ENCODE peak calls at places on chromosome 1, in six cellular contexts. One of them, this sample, is unnamed.

GRCh38 chr1:86356247-86356646 is 39.9 kb downstream of the ODF2L start:
- DNase-seq in endothelial cell: no peak
- DNase-seq in HEK293T: no peak
- DNase-seq in NB4: peak; percentile 4
- DNase-seq in Right ventricle myocardium superior: no peak
- DNase-seq in GM19239: no peak
- DNase-seq in this sample: no peak

GRCh38 chr1:119549719-119550141 is 42.7 kb downstream of the HSD3B1 start:
- DNase-seq in GM19239: no peak
- DNase-seq in Right ventricle myocardium superior: peak; percentile 46
- DNase-seq in endothelial cell: peak; percentile 77
- DNase-seq in HEK293T: peak; percentile 62
- DNase-seq in NB4: peak; percentile 69
- DNase-seq in this sample: peak; percentile 78

GRCh38 chr1:183270541-183271141 is 84.6 kb downstream of the LAMC2 start:
- DNase-seq in HEK293T: peak; percentile 60
- DNase-seq in GM19239: no peak
- DNase-seq in NB4: no peak
- DNase-seq in endothelial cell: no peak
- DNase-seq in Right ventricle myocardium superior: no peak
- DNase-seq in this sample: peak; percentile 74

GRCh38 chr1:172135076-172135672 is 285.3 kb upstream of the C1orf105 start:
- DNase-seq in HEK293T: peak; percentile 25
- DNase-seq in GM19239: no peak
- DNase-seq in Right ventricle myocardium superior: no peak
- DNase-seq in endothelial cell: no peak
- DNase-seq in NB4: peak; percentile 29
- DNase-seq in this sample: peak; percentile 37

GRCh38 chr1:119790481-119791198 is 20.6 kb downstream of the REG4 start:
- DNase-seq in HEK293T: no peak
- DNase-seq in Right ventricle myocardium superior: no peak
- DNase-seq in GM19239: no peak
- DNase-seq in NB4: no peak
- DNase-seq in endothelial cell: no peak
- DNase-seq in this sample: no peak

GRCh38 chr1:10107985-10108663 is 75.4 kb downstream of the UBE4B start:
- DNase-seq in Right ventricle myocardium superior: no peak
- DNase-seq in HEK293T: no peak
- DNase-seq in NB4: no peak
- DNase-seq in endothelial cell: no peak
- DNase-seq in GM19239: no peak
- DNase-seq in this sample: peak; percentile 53

GRCh38 chr1:7470904-7471638 is 300.0 kb upstream of the VAMP3 start:
- DNase-seq in NB4: peak; percentile 10
- DNase-seq in GM19239: no peak
- DNase-seq in Right ventricle myocardium superior: peak; percentile 75
- DNase-seq in HEK293T: no peak
- DNase-seq in endothelial cell: no peak
- DNase-seq in this sample: peak; percentile 97

GRCh38 chr1:234398849-234399381 is 25.7 kb downstream of the COA6 start:
- DNase-seq in endothelial cell: no peak
- DNase-seq in HEK293T: no peak
- DNase-seq in NB4: peak; percentile 69
- DNase-seq in GM19239: peak; percentile 9
- DNase-seq in Right ventricle myocardium superior: no peak
- DNase-seq in this sample: peak; percentile 16

GRCh38 chr1:101108123-101108522 is 82.5 kb upstream of the DPH5 start:
- DNase-seq in GM19239: no peak
- DNase-seq in HEK293T: no peak
- DNase-seq in NB4: no peak
- DNase-seq in Right ventricle myocardium superior: no peak
- DNase-seq in endothelial cell: no peak
- DNase-seq in this sample: peak; percentile 13

GRCh38 chr1:182185822-182186756 is 124.6 kb upstream of the ZNF648 start:
- DNase-seq in Right ventricle myocardium superior: no peak
- DNase-seq in GM19239: no peak
- DNase-seq in NB4: no peak
- DNase-seq in HEK293T: peak; percentile 48
- DNase-seq in endothelial cell: no peak
- DNase-seq in this sample: peak; percentile 90

GRCh38 chr1:203351037-203351625 is at the start of gene FMOD:
- DNase-seq in endothelial cell: no peak
- DNase-seq in Right ventricle myocardium superior: peak; percentile 54
- DNase-seq in NB4: peak; percentile 25
- DNase-seq in HEK293T: peak; percentile 46
- DNase-seq in GM19239: no peak
- DNase-seq in this sample: peak; percentile 59

GRCh38 chr1:67586596-67586995 is 98.4 kb upstream of the GADD45A start:
- DNase-seq in NB4: no peak
- DNase-seq in endothelial cell: no peak
- DNase-seq in Right ventricle myocardium superior: no peak
- DNase-seq in HEK293T: no peak
- DNase-seq in GM19239: no peak
- DNase-seq in this sample: peak; percentile 77

GRCh38 chr1:202023033-202023433 is 12.6 kb downstream of the ELF3 start:
- DNase-seq in NB4: no peak
- DNase-seq in GM19239: no peak
- DNase-seq in endothelial cell: no peak
- DNase-seq in HEK293T: no peak
- DNase-seq in Right ventricle myocardium superior: no peak
- DNase-seq in this sample: no peak